ENCODE peak calls at places on chromosome X, in five cellular contexts. M is CD4-positive, alpha-beta memory T cell; B is T-helper 17 cell; O is stimulated activated CD4-positive, alpha-beta T cell treated with anti-CD3 and anti-CD28 coated beads, Interleukin-12 subunit alpha, Interleukin-12 subunit beta, amount 100 ng/mL, for 48 hours; X is fibroblast of lung. L is an unnamed sample.

GRCh38 chrX:14802943-14803710 is 69.7 kb downstream of the FANCB start:
- DNase-seq in M (no peak), B (no peak), O (no peak), X (peak), L (no peak)

GRCh38 chrX:143854006-143854405 is 29.9 kb upstream of the UBE2NL start:
- DNase-seq in M (no peak), B (no peak), O (no peak), X (peak), L (peak)

GRCh38 chrX:106917830-106918500 is 2.2 kb upstream of the CLDN2 start:
- DNase-seq in M (peak), B (no peak), O (no peak), X (peak), L (peak)

GRCh38 chrX:133968109-133968508 is 17.3 kb downstream of the GPC3 start:
- DNase-seq in M (no peak), B (no peak), O (no peak), X (no peak), L (no peak)

GRCh38 chrX:10190367-10190766 is 33.6 kb downstream of the CLCN4 start:
- DNase-seq in M (peak), B (no peak), O (no peak), X (peak), L (no peak)

GRCh38 chrX:56232221-56233082 is at the start of gene KLF8:
- DNase-seq in M (peak), B (peak), O (peak), X (no peak), L (no peak)

GRCh38 chrX:327660-328126 is 9.1 kb upstream of the GTPBP6 start:
- DNase-seq in M (no peak), B (no peak), O (no peak), X (no peak), L (no peak)

GRCh38 chrX:23398570-23398969 is 63.9 kb downstream of the PTCHD1 start:
- DNase-seq in M (no peak), B (no peak), O (no peak), X (no peak), L (no peak)

L was measured in SW 1271.